ENCODE peak calls at places on chromosomes 16 and 17, in five cellular contexts. A is KBM-7, W is tibial artery, T is LNCaP clone FGC, L is BJ. S is an unnamed sample.
A peak's percentile ranks its signal among the peaks of the same experiment; 100 is the strongest.

GRCh38 chr17:41168121-41168520 is at the start of gene KRTAP4-3:
- DNase-seq in L (no peak), W (no peak), T (no peak), A (no peak), S (no peak)

GRCh38 chr17:19262650-19263620 is 25.8 kb downstream of the EPN2 start:
- DNase-seq in L (no peak), W (no peak), T (no peak), A (no peak), S (peak; percentile 52)

GRCh38 chr17:79813826-79814623 is 17.1 kb upstream of the CBX8 start:
- DNase-seq in L (no peak), W (no peak), A (no peak), T (no peak), S (peak; percentile 92)

GRCh38 chr16:56262148-56262878 is 71.0 kb downstream of the GNAO1 start:
- DNase-seq in W (no peak), L (no peak), T (no peak), A (no peak), S (no peak)

GRCh38 chr17:60138769-60139437 is 10.9 kb upstream of the CA4 start:
- DNase-seq in L (no peak), W (no peak), T (no peak), A (no peak), S (peak; percentile 84)

GRCh38 chr17:56319531-56319930 is 166.3 kb downstream of the ANKFN1 start:
- DNase-seq in T (peak; percentile 59), W (no peak), A (peak; percentile 66), L (peak; percentile 11), S (no peak)

GRCh38 chr17:3827124-3827773 is 18.8 kb downstream of the NCBP3 start:
- DNase-seq in T (no peak), L (no peak), A (peak; percentile 60), W (no peak), S (peak; percentile 81)

GRCh38 chr17:28896491-28896883 is 1.0 kb downstream of the FLOT2 start:
- DNase-seq in W (no peak), T (no peak), L (no peak), A (no peak), S (peak; percentile 79)

GRCh38 chr16:47037396-47037745 is 63.9 kb upstream of the DNAJA2 start:
- DNase-seq in L (no peak), A (peak; percentile 43), W (no peak), T (no peak), S (no peak)

GRCh38 chr17:73231363-73231762 is 30.3 kb downstream of the CPSF4L start:
- DNase-seq in T (no peak), W (no peak), A (no peak), L (no peak), S (peak; percentile 87)

GRCh38 chr16:86455116-86455515 is 55.2 kb upstream of the FOXF1 start:
- DNase-seq in T (no peak), A (no peak), W (no peak), L (peak; percentile 90), S (no peak)

GRCh38 chr17:77579131-77579530 is 379.4 kb upstream of the TNRC6C start:
- DNase-seq in L (no peak), W (no peak), T (no peak), A (no peak), S (no peak)

GRCh38 chr16:46896314-46896968 is 12.3 kb downstream of the GPT2 start:
- DNase-seq in A (no peak), T (no peak), L (no peak), W (no peak), S (no peak)

GRCh38 chr17:251531-251930 is 70.1 kb upstream of the DOC2B start:
- DNase-seq in W (no peak), A (no peak), T (no peak), L (no peak), S (peak; percentile 52)

GRCh38 chr17:17062356-17062755 is 20.1 kb downstream of the MPRIP start:
- DNase-seq in W (peak; percentile 55), A (no peak), T (no peak), L (no peak), S (peak; percentile 56)

GRCh38 chr16:70391881-70392481 is 45.3 kb downstream of the DDX19A start:
- DNase-seq in L (peak; percentile 46), A (no peak), W (peak; percentile 56), T (no peak), S (peak; percentile 96)

GRCh38 chr17:63998050-63998720 is at the start of gene PRR29:
- DNase-seq in T (no peak), A (peak; percentile 64), L (no peak), W (no peak), S (peak; percentile 98)